ENCODE peak calls at places on chromosomes 3 and 15, in seven cellular contexts. One of them, this sample, is unnamed.

GRCh38 chr15:68654786-68655560 is 76.2 kb downstream of the CORO2B start:
- DNase-seq in CD8-positive, alpha-beta memory T cell: no peak
- DNase-seq in pancreas: no peak
- DNase-seq in naive thymus-derived CD8-positive, alpha-beta T cell: no peak
- DNase-seq in breast epithelium: no peak
- DNase-seq in Kasumi-1: no peak
- DNase-seq in type B pancreatic cell: no peak
- DNase-seq in this sample: no peak

GRCh38 chr3:149970716-149971402 is at the start of gene PFN2:
- DNase-seq in breast epithelium: peak
- DNase-seq in naive thymus-derived CD8-positive, alpha-beta T cell: peak
- DNase-seq in type B pancreatic cell: peak
- DNase-seq in Kasumi-1: no peak
- DNase-seq in pancreas: peak
- DNase-seq in CD8-positive, alpha-beta memory T cell: peak
- DNase-seq in this sample: peak

GRCh38 chr3:35071768-35072167 is 567.6 kb upstream of the ARPP21 start:
- DNase-seq in pancreas: no peak
- DNase-seq in type B pancreatic cell: no peak
- DNase-seq in Kasumi-1: no peak
- DNase-seq in breast epithelium: no peak
- DNase-seq in CD8-positive, alpha-beta memory T cell: no peak
- DNase-seq in naive thymus-derived CD8-positive, alpha-beta T cell: no peak
- DNase-seq in this sample: no peak

GRCh38 chr3:81886081-81886480 is 124.6 kb upstream of the GBE1 start:
- DNase-seq in CD8-positive, alpha-beta memory T cell: no peak
- DNase-seq in naive thymus-derived CD8-positive, alpha-beta T cell: no peak
- DNase-seq in breast epithelium: no peak
- DNase-seq in type B pancreatic cell: no peak
- DNase-seq in Kasumi-1: no peak
- DNase-seq in pancreas: no peak
- DNase-seq in this sample: peak

GRCh38 chr3:98521897-98522537 is 685 bp downstream of the CLDND1 start:
- DNase-seq in pancreas: peak
- DNase-seq in breast epithelium: peak
- DNase-seq in CD8-positive, alpha-beta memory T cell: peak
- DNase-seq in type B pancreatic cell: no peak
- DNase-seq in naive thymus-derived CD8-positive, alpha-beta T cell: peak
- DNase-seq in Kasumi-1: peak
- DNase-seq in this sample: peak

GRCh38 chr3:124818398-124819150 is 68.6 kb downstream of the ITGB5 start:
- DNase-seq in Kasumi-1: no peak
- DNase-seq in breast epithelium: no peak
- DNase-seq in naive thymus-derived CD8-positive, alpha-beta T cell: no peak
- DNase-seq in pancreas: no peak
- DNase-seq in type B pancreatic cell: no peak
- DNase-seq in CD8-positive, alpha-beta memory T cell: no peak
- DNase-seq in this sample: no peak

GRCh38 chr3:70247955-70248354 is 64.5 kb downstream of the MDFIC2 start:
- DNase-seq in pancreas: no peak
- DNase-seq in naive thymus-derived CD8-positive, alpha-beta T cell: no peak
- DNase-seq in type B pancreatic cell: no peak
- DNase-seq in CD8-positive, alpha-beta memory T cell: no peak
- DNase-seq in breast epithelium: no peak
- DNase-seq in Kasumi-1: no peak
- DNase-seq in this sample: no peak

GRCh38 chr15:83178387-83178786 is 29.2 kb downstream of the HDGFL3 start:
- DNase-seq in CD8-positive, alpha-beta memory T cell: no peak
- DNase-seq in type B pancreatic cell: no peak
- DNase-seq in naive thymus-derived CD8-positive, alpha-beta T cell: no peak
- DNase-seq in breast epithelium: no peak
- DNase-seq in pancreas: no peak
- DNase-seq in Kasumi-1: no peak
- DNase-seq in this sample: no peak

GRCh38 chr3:132669256-132669777 is 9.2 kb downstream of the UBA5 start:
- DNase-seq in pancreas: no peak
- DNase-seq in CD8-positive, alpha-beta memory T cell: no peak
- DNase-seq in type B pancreatic cell: no peak
- DNase-seq in breast epithelium: no peak
- DNase-seq in Kasumi-1: no peak
- DNase-seq in naive thymus-derived CD8-positive, alpha-beta T cell: no peak
- DNase-seq in this sample: no peak

GRCh38 chr3:184543848-184544512 is 17.6 kb upstream of the EPHB3 start:
- DNase-seq in Kasumi-1: peak
- DNase-seq in type B pancreatic cell: peak
- DNase-seq in breast epithelium: peak
- DNase-seq in naive thymus-derived CD8-positive, alpha-beta T cell: peak
- DNase-seq in CD8-positive, alpha-beta memory T cell: peak
- DNase-seq in pancreas: peak
- DNase-seq in this sample: peak

GRCh38 chr15:74253276-74253921 is 17.3 kb downstream of the CCDC33 start:
- DNase-seq in CD8-positive, alpha-beta memory T cell: no peak
- DNase-seq in breast epithelium: no peak
- DNase-seq in pancreas: no peak
- DNase-seq in Kasumi-1: no peak
- DNase-seq in type B pancreatic cell: no peak
- DNase-seq in naive thymus-derived CD8-positive, alpha-beta T cell: no peak
- DNase-seq in this sample: no peak

GRCh38 chr3:150421799-150422548 is 13.9 kb downstream of the TSC22D2 start:
- DNase-seq in pancreas: no peak
- DNase-seq in naive thymus-derived CD8-positive, alpha-beta T cell: no peak
- DNase-seq in CD8-positive, alpha-beta memory T cell: no peak
- DNase-seq in breast epithelium: no peak
- DNase-seq in type B pancreatic cell: no peak
- DNase-seq in Kasumi-1: no peak
- DNase-seq in this sample: no peak

GRCh38 chr3:115322901-115323300 is 175.8 kb upstream of the ZBTB20 start:
- DNase-seq in CD8-positive, alpha-beta memory T cell: no peak
- DNase-seq in Kasumi-1: no peak
- DNase-seq in naive thymus-derived CD8-positive, alpha-beta T cell: no peak
- DNase-seq in pancreas: no peak
- DNase-seq in type B pancreatic cell: no peak
- DNase-seq in breast epithelium: no peak
- DNase-seq in this sample: no peak

GRCh38 chr3:127170794-127171193 is 22.1 kb upstream of the PRR23E start:
- DNase-seq in Kasumi-1: no peak
- DNase-seq in type B pancreatic cell: peak
- DNase-seq in naive thymus-derived CD8-positive, alpha-beta T cell: no peak
- DNase-seq in pancreas: no peak
- DNase-seq in CD8-positive, alpha-beta memory T cell: no peak
- DNase-seq in breast epithelium: peak
- DNase-seq in this sample: peak

GRCh38 chr3:152087153-152087552 is 181.6 kb upstream of the MBNL1 start:
- DNase-seq in naive thymus-derived CD8-positive, alpha-beta T cell: no peak
- DNase-seq in pancreas: no peak
- DNase-seq in type B pancreatic cell: no peak
- DNase-seq in breast epithelium: no peak
- DNase-seq in Kasumi-1: no peak
- DNase-seq in CD8-positive, alpha-beta memory T cell: no peak
- DNase-seq in this sample: no peak

GRCh38 chr3:142434503-142434902 is 13.3 kb downstream of the XRN1 start:
- DNase-seq in breast epithelium: no peak
- DNase-seq in type B pancreatic cell: no peak
- DNase-seq in CD8-positive, alpha-beta memory T cell: no peak
- DNase-seq in Kasumi-1: no peak
- DNase-seq in naive thymus-derived CD8-positive, alpha-beta T cell: no peak
- DNase-seq in pancreas: no peak
- DNase-seq in this sample: no peak

GRCh38 chr15:74320358-74321247 is 46.8 kb downstream of the CYP11A1 start:
- DNase-seq in breast epithelium: peak
- DNase-seq in naive thymus-derived CD8-positive, alpha-beta T cell: peak
- DNase-seq in type B pancreatic cell: no peak
- DNase-seq in pancreas: no peak
- DNase-seq in CD8-positive, alpha-beta memory T cell: no peak
- DNase-seq in Kasumi-1: peak
- DNase-seq in this sample: no peak

GRCh38 chr3:141402476-141403171 is 34.3 kb downstream of the ZBTB38 start:
- DNase-seq in CD8-positive, alpha-beta memory T cell: peak
- DNase-seq in pancreas: peak
- DNase-seq in naive thymus-derived CD8-positive, alpha-beta T cell: peak
- DNase-seq in Kasumi-1: peak
- DNase-seq in type B pancreatic cell: no peak
- DNase-seq in breast epithelium: peak
- DNase-seq in this sample: no peak

GRCh38 chr15:85749261-85750151 is 45.2 kb downstream of the KLHL25 start:
- DNase-seq in Kasumi-1: no peak
- DNase-seq in breast epithelium: peak
- DNase-seq in CD8-positive, alpha-beta memory T cell: no peak
- DNase-seq in naive thymus-derived CD8-positive, alpha-beta T cell: no peak
- DNase-seq in pancreas: no peak
- DNase-seq in type B pancreatic cell: peak
- DNase-seq in this sample: no peak

GRCh38 chr15:83284563-83285283 is at the start of gene BNC1:
- DNase-seq in Kasumi-1: no peak
- DNase-seq in CD8-positive, alpha-beta memory T cell: no peak
- DNase-seq in type B pancreatic cell: no peak
- DNase-seq in naive thymus-derived CD8-positive, alpha-beta T cell: no peak
- DNase-seq in breast epithelium: no peak
- DNase-seq in pancreas: no peak
- DNase-seq in this sample: no peak

GRCh38 chr3:39149059-39149455 is 4.3 kb downstream of the CSRNP1 start:
- DNase-seq in naive thymus-derived CD8-positive, alpha-beta T cell: no peak
- DNase-seq in pancreas: no peak
- DNase-seq in Kasumi-1: no peak
- DNase-seq in CD8-positive, alpha-beta memory T cell: no peak
- DNase-seq in breast epithelium: no peak
- DNase-seq in type B pancreatic cell: no peak
- DNase-seq in this sample: no peak

GRCh38 chr15:31083394-31083790 is 18.1 kb downstream of the TRPM1 start:
- DNase-seq in CD8-positive, alpha-beta memory T cell: no peak
- DNase-seq in type B pancreatic cell: no peak
- DNase-seq in Kasumi-1: no peak
- DNase-seq in pancreas: peak
- DNase-seq in breast epithelium: no peak
- DNase-seq in naive thymus-derived CD8-positive, alpha-beta T cell: no peak
- DNase-seq in this sample: no peak

GRCh38 chr3:192514081-192514753 is 213.1 kb downstream of the FGF12 start:
- DNase-seq in Kasumi-1: no peak
- DNase-seq in breast epithelium: no peak
- DNase-seq in CD8-positive, alpha-beta memory T cell: no peak
- DNase-seq in pancreas: peak
- DNase-seq in naive thymus-derived CD8-positive, alpha-beta T cell: no peak
- DNase-seq in type B pancreatic cell: peak
- DNase-seq in this sample: no peak